ENCODE peak calls at places on chromosomes 16 and 17, in nine cellular contexts. C is prostate gland, Z is GM12891, V is transverse colon, B is IMR-90, D is gastrocnemius medialis, X is Peyer's patch, F is adrenal gland, L is lower leg skin. E is an unnamed sample.

GRCh38 chr16:70695351-70696070 is 9.7 kb upstream of the MTSS2 start:
- DNase-seq in C (no peak), Z (no peak), V (peak; percentile 47), B (no peak), D (peak; percentile 84), X (no peak), F (peak; percentile 65), L (no peak), E (no peak)

GRCh38 chr17:77644981-77645380 is 313.5 kb upstream of the TNRC6C start:
- DNase-seq in C (no peak), Z (no peak), V (no peak), B (no peak), D (peak; percentile 14), X (no peak), F (no peak), L (peak; percentile 76), E (no peak)

GRCh38 chr16:48158296-48158695 is 2.5 kb upstream of the ABCC12 start:
- DNase-seq in C (no peak), Z (no peak), V (no peak), B (peak; percentile 75), D (no peak), X (no peak), F (no peak), L (no peak), E (peak; percentile 66)

GRCh38 chr16:49987381-49987780 is 37.6 kb upstream of the CNEP1R1 start:
- DNase-seq in C (no peak), Z (no peak), V (no peak), B (no peak), D (no peak), X (no peak), F (no peak), L (no peak), E (no peak)

GRCh38 chr17:17545984-17546383 is 45.5 kb downstream of the PEMT start:
- DNase-seq in C (no peak), Z (no peak), V (no peak), B (no peak), D (no peak), X (no peak), F (no peak), L (no peak), E (no peak)

GRCh38 chr17:80443916-80444708 is 29.1 kb downstream of the ENDOV start:
- DNase-seq in C (no peak), Z (no peak), V (no peak), B (no peak), D (no peak), X (no peak), F (no peak), L (no peak), E (no peak)

GRCh38 chr16:24838554-24839266 is 7.1 kb upstream of the SLC5A11 start:
- DNase-seq in C (no peak), Z (no peak), V (peak; percentile 26), B (peak; percentile 70), D (no peak), X (no peak), F (no peak), L (peak; percentile 75), E (no peak)

GRCh38 chr17:65102235-65102634 is 34.9 kb upstream of the RGS9 start:
- DNase-seq in C (no peak), Z (no peak), V (no peak), B (no peak), D (no peak), X (no peak), F (no peak), L (peak; percentile 67), E (no peak)

GRCh38 chr17:48528153-48528912 is 2.5 kb downstream of the HOXB1 start:
- DNase-seq in C (no peak), Z (no peak), V (no peak), B (no peak), D (no peak), X (no peak), F (no peak), L (no peak), E (no peak)

GRCh38 chr17:70636517-70637133 is 467.3 kb downstream of the KCNJ2 start:
- DNase-seq in C (peak; percentile 13), Z (no peak), V (no peak), B (peak; percentile 46), D (no peak), X (no peak), F (peak; percentile 26), L (no peak), E (no peak)

GRCh38 chr17:77470800-77471733 is 330.3 kb downstream of the SEC14L1 start:
- DNase-seq in C (no peak), Z (no peak), V (no peak), B (peak; percentile 43), D (no peak), X (no peak), F (no peak), L (no peak), E (peak; percentile 88)

GRCh38 chr17:74749262-74750038 is 1.0 kb downstream of the NHERF1 start:
- DNase-seq in C (no peak), Z (no peak), V (peak; percentile 59), B (no peak), D (no peak), X (peak; percentile 87), F (peak; percentile 59), L (no peak), E (no peak)

GRCh38 chr17:73342057-73342522 is 30.3 kb upstream of the CDC42EP4 start:
- DNase-seq in C (peak; percentile 64), Z (no peak), V (peak; percentile 65), B (peak; percentile 88), D (peak; percentile 70), X (no peak), F (peak; percentile 64), L (peak; percentile 93), E (peak; percentile 92)

GRCh38 chr17:49361129-49361901 is 735 bp downstream of the ZNF652 start:
- DNase-seq in C (peak; percentile 36), Z (peak; percentile 40), V (peak; percentile 74), B (no peak), D (peak; percentile 22), X (peak; percentile 69), F (peak; percentile 48), L (peak; percentile 87), E (peak; percentile 63)

GRCh38 chr17:4004517-4005295 is 40.5 kb upstream of the ATP2A3 start:
- DNase-seq in C (peak; percentile 76), Z (peak; percentile 93), V (peak; percentile 78), B (no peak), D (no peak), X (peak; percentile 85), F (peak; percentile 55), L (peak; percentile 88), E (no peak)

GRCh38 chr17:56009795-56010715 is 143.2 kb upstream of the ANKFN1 start:
- DNase-seq in C (no peak), Z (no peak), V (no peak), B (peak; percentile 9), D (peak; percentile 15), X (no peak), F (no peak), L (no peak), E (no peak)

GRCh38 chr17:64357191-64357981 is 33.3 kb downstream of the PECAM1 start:
- DNase-seq in C (no peak), Z (no peak), V (peak; percentile 41), B (peak; percentile 94), D (peak; percentile 74), X (no peak), F (no peak), L (peak; percentile 91), E (peak; percentile 56)

GRCh38 chr16:49969356-49970030 is 55.5 kb upstream of the CNEP1R1 start:
- DNase-seq in C (no peak), Z (no peak), V (no peak), B (no peak), D (no peak), X (no peak), F (no peak), L (no peak), E (no peak)

GRCh38 chr17:44375196-44376017 is 11.8 kb upstream of the FAM171A2 start:
- DNase-seq in C (no peak), Z (no peak), V (no peak), B (no peak), D (no peak), X (no peak), F (no peak), L (no peak), E (no peak)
- TF ChIP-seq POLR2A in C (no peak), Z (no peak), V (no peak), B (no peak), D (no peak), X (no peak), F (no peak), L (no peak), E (no peak)

GRCh38 chr16:586645-587590 is 2.9 kb upstream of the RAB40C start:
- DNase-seq in C (no peak), Z (no peak), V (no peak), B (no peak), D (peak; percentile 57), X (no peak), F (peak; percentile 64), L (no peak), E (no peak)
- TF ChIP-seq POLR2A in C (no peak), Z (peak; percentile 57), V (no peak), B (no peak), D (no peak), X (no peak), F (no peak), L (no peak), E (peak; percentile 29)

GRCh38 chr17:42744806-42745617 is at the start of gene EZH1:
- DNase-seq in C (peak; percentile 87), Z (peak; percentile 99), V (peak; percentile 93), B (peak; percentile 86), D (peak; percentile 87), X (peak; percentile 93), F (peak; percentile 91), L (peak; percentile 97), E (peak; percentile 97)
- TF ChIP-seq POLR2A in C (peak; percentile 76), Z (no peak), V (peak; percentile 85), B (peak; percentile 60), D (peak; percentile 79), X (peak; percentile 48), F (peak; percentile 86), L (peak; percentile 45), E (peak; percentile 60)

GRCh38 chr16:16021988-16022682 is 72.7 kb downstream of the ABCC1 start:
- DNase-seq in C (peak; percentile 86), Z (no peak), V (peak; percentile 93), B (peak; percentile 97), D (peak; percentile 100), X (peak; percentile 83), F (peak; percentile 99), L (peak; percentile 98), E (peak; percentile 89)

GRCh38 chr16:16021646-16021987 is 72.2 kb downstream of the ABCC1 start:
- DNase-seq in C (no peak), Z (no peak), V (no peak), B (no peak), D (no peak), X (no peak), F (no peak), L (no peak), E (no peak)

GRCh38 chr16:16021020-16021419 is 71.6 kb downstream of the ABCC1 start:
- DNase-seq in C (no peak), Z (no peak), V (no peak), B (no peak), D (no peak), X (no peak), F (no peak), L (no peak), E (no peak)

GRCh38 chr16:16020291-16020690 is 70.9 kb downstream of the ABCC1 start:
- DNase-seq in C (no peak), Z (no peak), V (no peak), B (no peak), D (no peak), X (no peak), F (no peak), L (no peak), E (no peak)

DNA sequence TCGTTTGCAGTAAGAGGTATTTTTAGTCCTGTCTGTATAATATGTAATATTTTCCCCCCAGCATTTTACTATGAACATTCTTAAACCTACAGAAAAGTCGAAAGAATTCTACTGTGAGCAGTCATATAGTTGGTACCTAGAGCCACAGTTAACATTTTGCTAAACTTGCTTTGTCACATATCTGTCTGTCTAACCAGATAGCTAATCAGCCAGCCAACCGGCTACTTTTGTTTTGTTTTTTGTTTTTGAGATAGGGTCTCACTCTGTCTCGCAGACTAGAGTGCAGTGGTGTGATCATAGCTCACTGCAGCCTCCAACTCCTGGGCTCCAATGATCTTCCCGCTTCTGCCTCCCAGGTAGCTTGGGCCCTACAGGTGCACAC is 73.3 kb downstream of the ABCC1 start:
- DNase-seq in C (no peak), Z (no peak), V (no peak), B (no peak), D (no peak), X (no peak), F (no peak), L (no peak), E (no peak)
- TF ChIP-seq POLR2A in C (no peak), Z (no peak), V (no peak), B (no peak), D (no peak), X (no peak), F (no peak), L (no peak), E (no peak)